ENCODE peak calls at places on chromosomes 11 and 22, in six cellular contexts. One of them, this sample, is unnamed.

GRCh38 chr11:134101292-134101691 is 32.4 kb downstream of the JAM3 start:
- DNase-seq in HepG2: no peak
- DNase-seq in K562: no peak
- DNase-seq in IMR-90: peak
- DNase-seq in A549: no peak
- DNase-seq in H1: no peak
- DNase-seq in this sample: no peak

GRCh38 chr11:11407738-11408084 is 54.7 kb upstream of the CSNK2A3 start:
- DNase-seq in HepG2: no peak
- DNase-seq in A549: no peak
- DNase-seq in K562: no peak
- DNase-seq in H1: no peak
- DNase-seq in IMR-90: no peak
- DNase-seq in this sample: no peak

GRCh38 chr11:469684-470667 is 19.9 kb downstream of the PTDSS2 start:
- DNase-seq in H1: no peak
- DNase-seq in A549: peak
- DNase-seq in K562: no peak
- DNase-seq in IMR-90: peak
- DNase-seq in HepG2: peak
- DNase-seq in this sample: peak

GRCh38 chr11:1772270-1773130 is 8.8 kb upstream of the CTSD start:
- DNase-seq in IMR-90: peak
- DNase-seq in HepG2: no peak
- DNase-seq in K562: peak
- DNase-seq in H1: peak
- DNase-seq in A549: peak
- DNase-seq in this sample: no peak

GRCh38 chr11:44623321-44623715 is 57.9 kb downstream of the CD82 start:
- DNase-seq in H1: no peak
- DNase-seq in HepG2: no peak
- DNase-seq in IMR-90: no peak
- DNase-seq in A549: no peak
- DNase-seq in K562: no peak
- DNase-seq in this sample: no peak

GRCh38 chr11:14029971-14030531 is 67.5 kb downstream of the SPON1 start:
- DNase-seq in K562: no peak
- DNase-seq in HepG2: no peak
- DNase-seq in H1: no peak
- DNase-seq in A549: no peak
- DNase-seq in IMR-90: peak
- DNase-seq in this sample: no peak

GRCh38 chr11:31974737-31975136 is 116.1 kb upstream of the RCN1 start:
- DNase-seq in A549: no peak
- DNase-seq in K562: no peak
- DNase-seq in H1: no peak
- DNase-seq in HepG2: no peak
- DNase-seq in IMR-90: peak
- DNase-seq in this sample: no peak

GRCh38 chr11:6755303-6755952 is 16.3 kb downstream of the OR2AG2 start:
- DNase-seq in IMR-90: peak
- DNase-seq in H1: peak
- DNase-seq in K562: peak
- DNase-seq in HepG2: peak
- DNase-seq in A549: peak
- DNase-seq in this sample: peak

GRCh38 chr11:43709689-43710088 is 29.2 kb downstream of the HSD17B12 start:
- DNase-seq in HepG2: no peak
- DNase-seq in A549: no peak
- DNase-seq in IMR-90: no peak
- DNase-seq in K562: no peak
- DNase-seq in H1: no peak
- DNase-seq in this sample: no peak

GRCh38 chr11:57306941-57307598 is 17.7 kb downstream of the TNKS1BP1 start:
- DNase-seq in IMR-90: no peak
- DNase-seq in HepG2: no peak
- DNase-seq in K562: no peak
- DNase-seq in H1: no peak
- DNase-seq in A549: no peak
- DNase-seq in this sample: no peak

GRCh38 chr11:85718991-85719807 is 33.2 kb upstream of the CCDC89 start:
- DNase-seq in HepG2: peak
- DNase-seq in H1: peak
- DNase-seq in IMR-90: peak
- DNase-seq in K562: no peak
- DNase-seq in A549: peak
- DNase-seq in this sample: no peak

GRCh38 chr11:126405906-126406305 is 50.4 kb downstream of the ST3GAL4 start:
- DNase-seq in IMR-90: no peak
- DNase-seq in HepG2: no peak
- DNase-seq in A549: no peak
- DNase-seq in K562: no peak
- DNase-seq in H1: no peak
- DNase-seq in this sample: no peak

GRCh38 chr11:45289369-45289768 is 3.2 kb upstream of the SYT13 start:
- DNase-seq in K562: no peak
- DNase-seq in H1: no peak
- DNase-seq in A549: peak
- DNase-seq in HepG2: no peak
- DNase-seq in IMR-90: peak
- DNase-seq in this sample: no peak

GRCh38 chr11:12126352-12127019 is 16.1 kb downstream of the MICAL2 start:
- DNase-seq in K562: no peak
- DNase-seq in HepG2: no peak
- DNase-seq in IMR-90: peak
- DNase-seq in A549: no peak
- DNase-seq in H1: no peak
- DNase-seq in this sample: no peak

GRCh38 chr11:24264868-24265267 is 232.0 kb upstream of the LUZP2 start:
- DNase-seq in A549: no peak
- DNase-seq in HepG2: no peak
- DNase-seq in H1: no peak
- DNase-seq in K562: no peak
- DNase-seq in IMR-90: no peak
- DNase-seq in this sample: no peak

GRCh38 chr11:132911186-132911585 is 621.1 kb downstream of the OPCML start:
- DNase-seq in IMR-90: peak
- DNase-seq in K562: no peak
- DNase-seq in HepG2: no peak
- DNase-seq in A549: no peak
- DNase-seq in H1: no peak
- DNase-seq in this sample: no peak

GRCh38 chr11:9459573-9460321 is 1.1 kb upstream of the ZNF143 start:
- DNase-seq in HepG2: peak
- DNase-seq in H1: no peak
- DNase-seq in K562: no peak
- DNase-seq in A549: peak
- DNase-seq in IMR-90: peak
- DNase-seq in this sample: peak

GRCh38 chr11:69403556-69404215 is 77.8 kb upstream of the LINC01488 start:
- DNase-seq in H1: no peak
- DNase-seq in A549: peak
- DNase-seq in HepG2: no peak
- DNase-seq in IMR-90: peak
- DNase-seq in K562: no peak
- DNase-seq in this sample: no peak

GRCh38 chr22:24741357-24741756 is 33.2 kb downstream of the PIWIL3 start:
- DNase-seq in K562: no peak
- DNase-seq in HepG2: no peak
- DNase-seq in A549: no peak
- DNase-seq in IMR-90: no peak
- DNase-seq in H1: no peak
- DNase-seq in this sample: no peak

GRCh38 chr11:122367809-122368231 is 251.8 kb upstream of the BLID start:
- DNase-seq in K562: no peak
- DNase-seq in A549: no peak
- DNase-seq in IMR-90: peak
- DNase-seq in H1: no peak
- DNase-seq in HepG2: peak
- DNase-seq in this sample: no peak

GRCh38 chr11:128409476-128409875 is 177.9 kb downstream of the ETS1 start:
- DNase-seq in H1: no peak
- DNase-seq in A549: no peak
- DNase-seq in IMR-90: peak
- DNase-seq in HepG2: no peak
- DNase-seq in K562: no peak
- DNase-seq in this sample: no peak

GRCh38 chr11:71139516-71140205 is 112.7 kb downstream of the SHANK2 start:
- DNase-seq in IMR-90: peak
- DNase-seq in A549: no peak
- DNase-seq in HepG2: peak
- DNase-seq in H1: no peak
- DNase-seq in K562: no peak
- DNase-seq in this sample: no peak

GRCh38 chr11:76672431-76673163 is 2.0 kb upstream of the LRRC32 start:
- DNase-seq in A549: no peak
- DNase-seq in IMR-90: no peak
- DNase-seq in H1: no peak
- DNase-seq in HepG2: no peak
- DNase-seq in K562: no peak
- DNase-seq in this sample: no peak

GRCh38 chr22:39965749-39966148 is 5.6 kb downstream of the TMA7B start:
- DNase-seq in H1: no peak
- DNase-seq in HepG2: no peak
- DNase-seq in A549: no peak
- DNase-seq in K562: peak
- DNase-seq in IMR-90: no peak
- DNase-seq in this sample: no peak

GRCh38 chr22:20247010-20247505 is 21.1 kb downstream of the RTN4R start:
- DNase-seq in HepG2: no peak
- DNase-seq in A549: no peak
- DNase-seq in K562: peak
- DNase-seq in H1: no peak
- DNase-seq in IMR-90: peak
- DNase-seq in this sample: no peak

GRCh38 chr11:78424334-78425270 is 7.0 kb upstream of the GAB2 start:
- DNase-seq in HepG2: no peak
- DNase-seq in K562: no peak
- DNase-seq in A549: no peak
- DNase-seq in IMR-90: peak
- DNase-seq in H1: no peak
- DNase-seq in this sample: peak

GRCh38 chr11:130945945-130946344 is 29.7 kb upstream of the SNX19 start:
- DNase-seq in HepG2: no peak
- DNase-seq in H1: no peak
- DNase-seq in K562: no peak
- DNase-seq in A549: no peak
- DNase-seq in IMR-90: peak
- DNase-seq in this sample: no peak

GRCh38 chr11:58927393-58928081 is 11.8 kb upstream of the GLYATL1 start:
- DNase-seq in K562: no peak
- DNase-seq in IMR-90: peak
- DNase-seq in A549: no peak
- DNase-seq in H1: peak
- DNase-seq in HepG2: peak
- DNase-seq in this sample: peak
- TF ChIP-seq RFX5 in K562: no peak
- TF ChIP-seq RFX5 in IMR-90: no peak
- TF ChIP-seq RFX5 in A549: no peak
- TF ChIP-seq RFX5 in H1: no peak
- TF ChIP-seq RFX5 in HepG2: no peak
- TF ChIP-seq RFX5 in this sample: no peak

DNA sequence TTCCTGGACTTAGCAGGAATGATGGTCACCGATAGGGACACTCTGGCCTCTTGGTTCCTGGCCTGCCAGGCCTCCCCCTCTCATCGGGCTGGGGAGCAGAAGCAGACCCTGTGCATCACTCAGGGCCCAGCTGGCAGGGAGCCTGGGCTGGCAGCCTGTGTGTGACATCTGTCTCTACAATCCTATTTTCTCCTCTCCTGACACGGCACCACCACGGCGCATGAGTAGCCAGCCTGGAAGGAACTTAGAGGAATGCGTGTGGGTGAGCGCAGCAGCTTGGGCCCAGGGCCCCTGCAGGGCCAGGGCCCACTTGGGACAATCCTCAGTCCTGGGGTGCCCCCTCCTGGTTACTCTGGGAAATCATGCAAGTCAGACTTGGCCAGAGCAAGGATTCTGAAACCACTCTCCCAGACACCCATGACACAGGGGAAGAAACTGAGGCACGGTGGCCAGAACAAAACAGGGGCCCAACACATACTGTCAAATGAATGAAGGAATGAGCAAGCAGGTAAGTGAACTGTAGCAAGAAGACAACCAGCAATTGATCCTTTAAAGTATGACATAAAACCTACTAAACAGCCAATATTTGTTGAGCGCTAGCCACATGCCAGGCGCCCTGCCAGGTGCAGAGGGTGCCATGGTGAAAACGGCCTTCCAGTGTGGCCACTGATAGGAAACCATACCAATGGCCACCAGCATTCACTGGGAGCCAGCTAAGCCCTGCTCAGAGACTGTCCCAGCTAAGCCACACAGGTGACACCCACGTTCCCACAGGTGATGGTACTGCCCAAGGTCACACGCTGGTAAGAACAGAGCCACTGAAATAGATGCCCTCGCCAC is 13.3 kb downstream of the RSPH14 start:
- DNase-seq in HepG2: peak
- DNase-seq in H1: peak
- DNase-seq in A549: peak
- DNase-seq in IMR-90: peak
- DNase-seq in K562: peak
- DNase-seq in this sample: peak
- TF ChIP-seq RFX5 in HepG2: no peak
- TF ChIP-seq RFX5 in H1: no peak
- TF ChIP-seq RFX5 in A549: no peak
- TF ChIP-seq RFX5 in IMR-90: no peak
- TF ChIP-seq RFX5 in K562: peak
- TF ChIP-seq RFX5 in this sample: no peak

GRCh38 chr22:49826603-49827306 is 918 bp downstream of the BRD1 start:
- DNase-seq in H1: peak
- DNase-seq in HepG2: no peak
- DNase-seq in A549: no peak
- DNase-seq in K562: no peak
- DNase-seq in IMR-90: peak
- DNase-seq in this sample: peak

GRCh38 chr22:49827853-49828598 is at the start of gene BRD1:
- DNase-seq in A549: no peak
- DNase-seq in HepG2: no peak
- DNase-seq in H1: no peak
- DNase-seq in IMR-90: peak
- DNase-seq in K562: no peak
- DNase-seq in this sample: peak

GRCh38 chr22:49827307-49827852 is 293 bp downstream of the BRD1 start:
- DNase-seq in A549: no peak
- DNase-seq in HepG2: no peak
- DNase-seq in K562: peak
- DNase-seq in H1: no peak
- DNase-seq in IMR-90: no peak
- DNase-seq in this sample: peak

GRCh38 chr22:49829044-49829719 is 1.5 kb upstream of the BRD1 start:
- DNase-seq in HepG2: no peak
- DNase-seq in A549: no peak
- DNase-seq in IMR-90: no peak
- DNase-seq in H1: no peak
- DNase-seq in K562: no peak
- DNase-seq in this sample: no peak

GRCh38 chr22:49828599-49828965 is 909 bp upstream of the BRD1 start:
- DNase-seq in H1: no peak
- DNase-seq in IMR-90: no peak
- DNase-seq in K562: no peak
- DNase-seq in HepG2: no peak
- DNase-seq in A549: no peak
- DNase-seq in this sample: no peak
- TF ChIP-seq RFX5 in H1: no peak
- TF ChIP-seq RFX5 in IMR-90: no peak
- TF ChIP-seq RFX5 in K562: no peak
- TF ChIP-seq RFX5 in HepG2: no peak
- TF ChIP-seq RFX5 in A549: no peak
- TF ChIP-seq RFX5 in this sample: no peak

GRCh38 chr22:33083212-33083611 is 25.0 kb upstream of the SYN3 start:
- DNase-seq in K562: no peak
- DNase-seq in IMR-90: no peak
- DNase-seq in H1: no peak
- DNase-seq in A549: no peak
- DNase-seq in HepG2: no peak
- DNase-seq in this sample: no peak
- TF ChIP-seq RFX5 in K562: no peak
- TF ChIP-seq RFX5 in IMR-90: no peak
- TF ChIP-seq RFX5 in H1: no peak
- TF ChIP-seq RFX5 in A549: no peak
- TF ChIP-seq RFX5 in HepG2: no peak
- TF ChIP-seq RFX5 in this sample: no peak